ENCODE peak calls at places on chromosomes 4 and X, in eight cellular contexts. C is RKO; R is cerebellar cortex; F is iPS-NIHi11; L is CD8-positive, alpha-beta T cell; O is brain microvascular endothelial cell; B is AG08395; A is stimulated activated CD8-positive, alpha-beta memory T cell treated with anti-CD3 and anti-CD28 coated beads, Interleukin-12 subunit alpha, Interleukin-12 subunit beta, amount 100 ng/mL, for 4 hours. N is an unnamed sample.

GRCh38 chr4:36168127-36168898 is 76.0 kb downstream of the ARAP2 start:
- DNase-seq in C (no peak), R (no peak), F (no peak), L (no peak), O (no peak), B (no peak), A (no peak), N (no peak)

GRCh38 chrX:104270916-104271512 is 16.3 kb upstream of the ESX1 start:
- DNase-seq in C (peak), R (peak), F (peak), L (no peak), O (peak), B (peak), A (no peak), N (peak)

GRCh38 chr4:77286906-77287305 is 129.9 kb downstream of the CCNG2 start:
- DNase-seq in C (no peak), R (no peak), F (no peak), L (no peak), O (no peak), B (no peak), A (no peak), N (no peak)

GRCh38 chr4:155906554-155907247 is 3.2 kb downstream of the TDO2 start:
- DNase-seq in C (peak), R (no peak), F (no peak), L (no peak), O (peak), B (peak), A (no peak), N (peak)

GRCh38 chrX:19661977-19662376 is 146.7 kb upstream of the MAP3K15 start:
- DNase-seq in C (no peak), R (no peak), F (no peak), L (no peak), O (no peak), B (no peak), A (no peak), N (no peak)

GRCh38 chr4:156781852-156782251 is 189.7 kb downstream of the PDGFC start:
- DNase-seq in C (no peak), R (no peak), F (no peak), L (no peak), O (peak), B (peak), A (no peak), N (peak)

GRCh38 chrX:22095306-22095705 is 63.2 kb downstream of the PHEX start:
- DNase-seq in C (no peak), R (no peak), F (no peak), L (no peak), O (no peak), B (peak), A (no peak), N (peak)

GRCh38 chr4:73674451-73674919 is 54.2 kb upstream of the RASSF6 start:
- DNase-seq in C (no peak), R (no peak), F (no peak), L (no peak), O (no peak), B (peak), A (no peak), N (no peak)

GRCh38 chrX:5991393-5991792 is 237.3 kb downstream of the NLGN4X start:
- DNase-seq in C (no peak), R (no peak), F (no peak), L (no peak), O (no peak), B (no peak), A (no peak), N (no peak)

GRCh38 chr4:140609548-140610425 is 41.0 kb upstream of the UCP1 start:
- DNase-seq in C (peak), R (peak), F (peak), L (no peak), O (peak), B (peak), A (no peak), N (peak)

GRCh38 chr4:7747062-7747385 is 192.6 kb downstream of the AFAP1 start:
- DNase-seq in C (no peak), R (no peak), F (no peak), L (no peak), O (no peak), B (no peak), A (no peak), N (no peak)

GRCh38 chr4:184588893-184589292 is 60.4 kb downstream of the CASP3 start:
- DNase-seq in C (no peak), R (no peak), F (no peak), L (no peak), O (peak), B (no peak), A (no peak), N (peak)

GRCh38 chr4:72587334-72587733 is 18.3 kb upstream of the ADAMTS3 start:
- DNase-seq in C (no peak), R (no peak), F (no peak), L (no peak), O (no peak), B (no peak), A (no peak), N (no peak)

GRCh38 chr4:24988776-24989175 is 42.0 kb downstream of the LGI2 start:
- DNase-seq in C (peak), R (no peak), F (peak), L (no peak), O (peak), B (peak), A (no peak), N (no peak)

GRCh38 chr4:108887034-108887433 is 124.2 kb upstream of the ETNPPL start:
- DNase-seq in C (no peak), R (no peak), F (no peak), L (no peak), O (no peak), B (no peak), A (no peak), N (no peak)

GRCh38 chr4:118776166-118776954 is 59.6 kb downstream of the SEC24D start:
- DNase-seq in C (no peak), R (no peak), F (no peak), L (no peak), O (peak), B (no peak), A (no peak), N (peak)

GRCh38 chr4:6020633-6021032 is 2.4 kb upstream of the C4orf50 start:
- DNase-seq in C (no peak), R (no peak), F (no peak), L (no peak), O (no peak), B (no peak), A (no peak), N (no peak)

GRCh38 chr4:144621681-144622080 is 24.3 kb upstream of the HHIP start:
- DNase-seq in C (no peak), R (no peak), F (no peak), L (no peak), O (no peak), B (no peak), A (no peak), N (no peak)

GRCh38 chr4:158998624-158999023 is 104.3 kb upstream of the RAPGEF2 start:
- DNase-seq in C (peak), R (no peak), F (no peak), L (no peak), O (no peak), B (peak), A (no peak), N (no peak)

GRCh38 chr4:138959421-138959820 is 56.2 kb upstream of the NOCT start:
- DNase-seq in C (no peak), R (no peak), F (no peak), L (no peak), O (no peak), B (no peak), A (no peak), N (no peak)

GRCh38 chr4:154779362-154779947 is 1.6 kb upstream of the RBM46 start:
- DNase-seq in C (peak), R (peak), F (peak), L (no peak), O (no peak), B (peak), A (no peak), N (peak)

GRCh38 chrX:111955916-111956315 is 79.9 kb downstream of the TRPC5OS start:
- DNase-seq in C (no peak), R (no peak), F (no peak), L (no peak), O (no peak), B (no peak), A (no peak), N (no peak)

GRCh38 chr4:113561092-113561491 is 200.4 kb downstream of the CAMK2D start:
- DNase-seq in C (no peak), R (no peak), F (no peak), L (no peak), O (no peak), B (no peak), A (no peak), N (no peak)

GRCh38 chr4:73836373-73837269 is at the start of gene CXCL6:
- DNase-seq in C (no peak), R (no peak), F (peak), L (no peak), O (no peak), B (peak), A (no peak), N (no peak)

GRCh38 chr4:83561381-83561780 is 25.5 kb downstream of the GPAT3 start:
- DNase-seq in C (peak), R (no peak), F (no peak), L (no peak), O (peak), B (peak), A (no peak), N (peak)

GRCh38 chr4:1597021-1597931 is 86.8 kb downstream of the FAM53A start:
- DNase-seq in C (no peak), R (no peak), F (peak), L (no peak), O (no peak), B (no peak), A (no peak), N (no peak)

GRCh38 chrX:107654778-107655761 is 26.8 kb downstream of the PRPS1 start:
- DNase-seq in C (no peak), R (peak), F (peak), L (no peak), O (peak), B (peak), A (peak), N (peak)

GRCh38 chr4:14667624-14668295 is 334.5 kb upstream of the CPEB2 start:
- DNase-seq in C (no peak), R (no peak), F (no peak), L (no peak), O (peak), B (no peak), A (no peak), N (peak)

GRCh38 chrX:150587585-150588503 is 19.4 kb downstream of the MTM1 start:
- DNase-seq in C (peak), R (peak), F (peak), L (peak), O (peak), B (peak), A (no peak), N (peak)